ENCODE peak calls at places on chromosome 13, in ten cellular contexts. V, X, P, H, Q, G, D, R, B and M are unnamed samples.

GRCh38 chr13:42580644-42581043 is 6.7 kb downstream of the TNFSF11 start:
- DNase-seq in D (no peak), R (no peak), B (no peak), X (no peak), H (no peak), V (no peak), P (no peak), Q (no peak), G (no peak), M (no peak)

GRCh38 chr13:40438999-40439797 is 227.2 kb downstream of the FOXO1 start:
- DNase-seq in Q (no peak), V (no peak), D (no peak), R (no peak), H (no peak), P (no peak), B (peak; percentile 17), G (peak; percentile 20), X (no peak), M (no peak)

GRCh38 chr13:49409008-49409407 is 34.9 kb downstream of the CAB39L start:
- DNase-seq in B (no peak), X (no peak), V (no peak), H (no peak), R (no peak), P (no peak), D (no peak), G (no peak), Q (no peak), M (no peak)

GRCh38 chr13:27783111-27783510 is 9.2 kb upstream of the GSX1 start:
- DNase-seq in H (peak; percentile 51), X (no peak), B (no peak), P (peak; percentile 48), Q (no peak), D (no peak), G (no peak), V (no peak), R (no peak), M (no peak)

GRCh38 chr13:99864627-99864990 is 107.0 kb downstream of the ZIC5 start:
- DNase-seq in R (no peak), X (no peak), P (no peak), V (no peak), G (no peak), D (no peak), H (no peak), B (no peak), Q (no peak), M (no peak)

GRCh38 chr13:107079423-107080099 is 511.6 kb upstream of the ARGLU1 start:
- DNase-seq in G (no peak), H (no peak), Q (no peak), B (no peak), P (no peak), D (no peak), X (no peak), V (no peak), R (no peak), M (no peak)

GRCh38 chr13:52127783-52128702 is 830 bp downstream of the NEK5 start:
- DNase-seq in R (no peak), V (peak; percentile 16), X (peak; percentile 81), P (peak; percentile 81), G (peak; percentile 62), Q (no peak), B (peak; percentile 62), D (peak; percentile 61), H (peak; percentile 70), M (no peak)

GRCh38 chr13:36345438-36346221 is 564 bp downstream of the SPART start:
- DNase-seq in G (peak; percentile 86), X (no peak), Q (no peak), D (no peak), R (peak; percentile 91), V (peak; percentile 54), H (peak; percentile 47), P (peak; percentile 79), B (peak; percentile 55), M (peak; percentile 85)

GRCh38 chr13:30565658-30566057 is 52.1 kb upstream of the USPL1 start:
- DNase-seq in V (no peak), P (no peak), G (peak; percentile 33), D (no peak), X (no peak), B (no peak), Q (no peak), H (no peak), R (no peak), M (no peak)

GRCh38 chr13:25796474-25796873 is 255.3 kb downstream of the SHISA2 start:
- DNase-seq in H (no peak), D (no peak), V (no peak), B (no peak), X (no peak), R (no peak), G (peak; percentile 32), P (no peak), Q (no peak), M (no peak)

GRCh38 chr13:81874681-81875661 is 1534.0 kb upstream of the SPRY2 start:
- DNase-seq in X (no peak), G (no peak), D (peak; percentile 83), R (no peak), H (no peak), V (no peak), B (no peak), P (no peak), Q (no peak), M (no peak)

DNA sequence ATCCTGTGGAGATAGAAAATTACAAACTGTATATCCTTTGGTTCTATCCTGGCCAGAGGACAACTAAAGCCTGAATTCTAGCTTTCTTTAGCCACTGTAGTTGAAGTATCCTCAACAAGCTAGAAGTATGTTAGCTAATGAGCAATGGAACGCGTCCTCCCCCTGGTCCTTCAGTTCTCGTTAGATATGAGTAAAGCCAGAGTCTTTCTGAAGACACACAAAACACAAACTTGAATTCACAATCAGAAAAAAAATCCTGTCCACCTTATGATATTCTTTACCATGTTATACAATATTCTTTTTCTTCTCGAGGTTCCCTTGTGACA is 1527.0 kb upstream of the SLC10A2 start:
- DNase-seq in P (no peak), Q (no peak), B (no peak), X (no peak), R (no peak), G (no peak), V (no peak), H (no peak), D (no peak), M (no peak)
- H3K4me3 ChIP-seq in P (no peak overlapping the region), Q (no peak overlapping the region), B (no peak overlapping the region), X (no peak overlapping the region), R (no peak overlapping the region), G (no peak overlapping the region), V (no peak overlapping the region), H (no peak overlapping the region), D (no peak overlapping the region), M (no peak overlapping the region)

GRCh38 chr13:77698211-77699058 is 948 bp downstream of the SLAIN1 start:
- DNase-seq in X (peak; percentile 64), D (no peak), Q (no peak), P (peak; percentile 35), R (no peak), G (no peak), H (peak; percentile 63), B (peak; percentile 61), V (no peak), M (no peak)
- H3K27ac ChIP-seq in X (no peak overlapping the region), D (no peak overlapping the region), Q (peak overlapping the region; percentile 50), P (no peak overlapping the region), R (peak overlapping the region; percentile 63), G (no peak overlapping the region), H (no peak overlapping the region), B (peak overlapping the region; percentile 20), V (no peak overlapping the region), M (peak overlapping the region; percentile 78)

GRCh38 chr13:93249918-93250306 is 23.3 kb downstream of the GPC6 start:
- DNase-seq in G (no peak), V (no peak), B (no peak), D (no peak), X (no peak), Q (no peak), H (no peak), R (no peak), P (no peak), M (no peak)

GRCh38 chr13:93246069-93246468 is 19.5 kb downstream of the GPC6 start:
- DNase-seq in V (no peak), B (no peak), R (no peak), G (no peak), Q (no peak), P (no peak), H (no peak), D (no peak), X (no peak), M (no peak)

GRCh38 chr13:93248627-93249047 is 22.0 kb downstream of the GPC6 start:
- DNase-seq in H (peak; percentile 71), P (peak; percentile 59), V (no peak), D (no peak), X (no peak), Q (no peak), R (no peak), G (peak; percentile 66), B (no peak), M (no peak)

GRCh38 chr13:93244918-93245280 is 18.3 kb downstream of the GPC6 start:
- DNase-seq in V (no peak), Q (no peak), D (no peak), R (no peak), H (no peak), G (peak; percentile 82), B (no peak), P (no peak), X (no peak), M (no peak)

GRCh38 chr13:93249259-93249917 is 22.8 kb downstream of the GPC6 start:
- DNase-seq in H (no peak), P (peak; percentile 55), R (no peak), X (no peak), B (no peak), D (no peak), Q (no peak), V (peak; percentile 69), G (peak; percentile 91), M (no peak)
- H3K4me3 ChIP-seq in H (no peak overlapping the region), P (no peak overlapping the region), R (no peak overlapping the region), X (no peak overlapping the region), B (no peak overlapping the region), D (no peak overlapping the region), Q (no peak overlapping the region), V (no peak overlapping the region), G (no peak overlapping the region), M (peak overlapping the region; percentile 40)

GRCh38 chr13:20461860-20462532 is 63.7 kb downstream of the CRYL1 start:
- DNase-seq in R (no peak), D (no peak), B (no peak), H (peak; percentile 73), X (no peak), P (no peak), Q (no peak), G (no peak), V (no peak), M (no peak)

GRCh38 chr13:20461481-20461859 is 64.2 kb downstream of the CRYL1 start:
- DNase-seq in G (peak; percentile 75), X (no peak), R (no peak), H (no peak), B (no peak), D (no peak), V (no peak), Q (no peak), P (no peak), M (no peak)

GRCh38 chr13:20462533-20462915 is 63.1 kb downstream of the CRYL1 start:
- DNase-seq in G (no peak), P (no peak), X (no peak), Q (no peak), R (no peak), V (no peak), D (no peak), H (no peak), B (no peak), M (no peak)

GRCh38 chr13:20462921-20463320 is 62.7 kb downstream of the CRYL1 start:
- DNase-seq in R (no peak), P (no peak), Q (no peak), G (no peak), B (no peak), V (no peak), H (no peak), D (no peak), X (no peak), M (no peak)

GRCh38 chr13:20460744-20461143 is 64.9 kb downstream of the CRYL1 start:
- DNase-seq in B (no peak), R (no peak), P (peak; percentile 36), V (no peak), Q (no peak), D (no peak), G (no peak), X (no peak), H (no peak), M (no peak)
- H3K27ac ChIP-seq in B (no peak overlapping the region), R (no peak overlapping the region), P (no peak overlapping the region), V (no peak overlapping the region), Q (no peak overlapping the region), D (no peak overlapping the region), G (no peak overlapping the region), X (no peak overlapping the region), H (no peak overlapping the region), M (no peak overlapping the region)